ENCODE peak calls at places on chromosomes 5 and 9, in seven cellular contexts. I is fibroblast of mammary gland, C is fibroblast of pulmonary artery, X is stomach, Q is H1, L is A549, W is BJ. E is an unnamed sample.
A peak's percentile ranks its signal among the peaks of the same experiment; 100 is the strongest.

GRCh38 chr9:38024036-38024681 is 44.9 kb downstream of the SHB start:
- DNase-seq in I (peak; percentile 81), C (peak; percentile 67), X (no peak), Q (no peak), L (peak; percentile 42), W (no peak), E (peak; percentile 81)

GRCh38 chr5:101429241-101429640 is 526.2 kb upstream of the ST8SIA4 start:
- DNase-seq in I (peak; percentile 74), C (peak; percentile 13), X (no peak), Q (no peak), L (no peak), W (peak; percentile 69), E (peak; percentile 73)

GRCh38 chr5:154055225-154055624 is 16.5 kb downstream of the MFAP3 start:
- DNase-seq in I (no peak), C (no peak), X (no peak), Q (no peak), L (no peak), W (no peak), E (no peak)

GRCh38 chr5:118862596-118862995 is 125.8 kb downstream of the DTWD2 start:
- DNase-seq in I (peak; percentile 40), C (no peak), X (no peak), Q (no peak), L (no peak), W (peak; percentile 16), E (no peak)

GRCh38 chr9:33106827-33107621 is 30.6 kb upstream of the SMU1 start:
- DNase-seq in I (peak; percentile 83), C (peak; percentile 88), X (peak; percentile 45), Q (no peak), L (no peak), W (peak; percentile 76), E (peak; percentile 98)

GRCh38 chr5:386432-387341 is 56.3 kb upstream of the EXOC3 start:
- DNase-seq in I (peak; percentile 39), C (peak; percentile 46), X (no peak), Q (no peak), L (no peak), W (no peak), E (no peak)

GRCh38 chr9:8611153-8611552 is 811.6 kb upstream of the DMAC1 start:
- DNase-seq in I (no peak), C (no peak), X (no peak), Q (no peak), L (no peak), W (no peak), E (no peak)

GRCh38 chr9:88535226-88535931 is 401 bp downstream of the NXNL2 start:
- DNase-seq in I (no peak), C (no peak), X (peak; percentile 30), Q (no peak), L (peak; percentile 31), W (no peak), E (no peak)

GRCh38 chr5:17129093-17129492 is 88.3 kb upstream of the BASP1 start:
- DNase-seq in I (peak; percentile 51), C (peak; percentile 20), X (no peak), Q (no peak), L (peak; percentile 65), W (no peak), E (no peak)

GRCh38 chr5:83157120-83157519 is 79.8 kb downstream of the XRCC4 start:
- DNase-seq in I (no peak), C (peak; percentile 3), X (no peak), Q (no peak), L (no peak), W (no peak), E (peak; percentile 6)

GRCh38 chr9:117784996-117785395 is 80.8 kb downstream of the TLR4 start:
- DNase-seq in I (no peak), C (no peak), X (no peak), Q (no peak), L (no peak), W (no peak), E (no peak)

GRCh38 chr9:36263662-36264061 is 5.4 kb upstream of the GNE start:
- DNase-seq in I (no peak), C (no peak), X (no peak), Q (no peak), L (no peak), W (no peak), E (no peak)

GRCh38 chr5:14165375-14166091 is 22.4 kb downstream of the TRIO start:
- DNase-seq in I (peak; percentile 89), C (peak; percentile 82), X (no peak), Q (no peak), L (peak; percentile 90), W (no peak), E (peak; percentile 42)

GRCh38 chr9:115118471-115119156 is 657 bp upstream of the TNC start:
- DNase-seq in I (peak; percentile 92), C (peak; percentile 81), X (peak; percentile 60), Q (peak; percentile 77), L (peak; percentile 44), W (peak; percentile 70), E (peak; percentile 84)

GRCh38 chr5:7855611-7856010 is 4.7 kb upstream of the CFAP90 start:
- DNase-seq in I (no peak), C (no peak), X (no peak), Q (no peak), L (no peak), W (no peak), E (no peak)

GRCh38 chr5:5139358-5140050 is 626 bp upstream of the ADAMTS16 start:
- DNase-seq in I (no peak), C (no peak), X (no peak), Q (no peak), L (no peak), W (no peak), E (no peak)

GRCh38 chr5:158639876-158640570 is 459.7 kb downstream of the EBF1 start:
- DNase-seq in I (peak; percentile 69), C (peak; percentile 4), X (no peak), Q (no peak), L (no peak), W (no peak), E (peak; percentile 53)

GRCh38 chr9:112700080-112700479 is 17.8 kb downstream of the INIP start:
- DNase-seq in I (no peak), C (no peak), X (no peak), Q (no peak), L (no peak), W (no peak), E (no peak)

GRCh38 chr9:125969868-125970267 is 222.7 kb downstream of the PBX3 start:
- DNase-seq in I (no peak), C (no peak), X (no peak), Q (no peak), L (no peak), W (no peak), E (no peak)

GRCh38 chr5:138972836-138973235 is 97.7 kb upstream of the LRRTM2 start:
- DNase-seq in I (no peak), C (no peak), X (no peak), Q (no peak), L (no peak), W (no peak), E (no peak)

GRCh38 chr5:80653497-80653896 is 955 bp upstream of the MSH3 start:
- DNase-seq in I (no peak), C (no peak), X (no peak), Q (no peak), L (no peak), W (no peak), E (no peak)

GRCh38 chr5:23627976-23628375 is 120.6 kb downstream of the PRDM9 start:
- DNase-seq in I (peak; percentile 41), C (peak; percentile 22), X (no peak), Q (no peak), L (no peak), W (no peak), E (no peak)

GRCh38 chr5:85651744-85652143 is 966.0 kb upstream of the COX7C start:
- DNase-seq in I (no peak), C (no peak), X (no peak), Q (no peak), L (no peak), W (no peak), E (no peak)

GRCh38 chr5:85646641-85647040 is 971.1 kb upstream of the COX7C start:
- DNase-seq in I (no peak), C (no peak), X (no peak), Q (no peak), L (no peak), W (no peak), E (no peak)

GRCh38 chr5:85648495-85648894 is 969.2 kb upstream of the COX7C start:
- DNase-seq in I (no peak), C (no peak), X (no peak), Q (no peak), L (no peak), W (no peak), E (no peak)

GRCh38 chr5:85646036-85646435 is 971.7 kb upstream of the COX7C start:
- DNase-seq in I (no peak), C (no peak), X (no peak), Q (no peak), L (no peak), W (no peak), E (no peak)

GRCh38 chr5:85647349-85648127 is 970.2 kb upstream of the COX7C start:
- DNase-seq in I (no peak), C (no peak), X (no peak), Q (no peak), L (no peak), W (no peak), E (no peak)
- H3K4me3 ChIP-seq in I (no peak overlapping the region), C (no peak overlapping the region), X (no peak overlapping the region), Q (no peak overlapping the region), L (no peak overlapping the region), W (no peak overlapping the region), E (no peak overlapping the region)

GRCh38 chr5:114101153-114101552 is 260.7 kb upstream of the KCNN2 start:
- DNase-seq in I (peak; percentile 49), C (peak; percentile 70), X (no peak), Q (no peak), L (peak; percentile 34), W (no peak), E (peak; percentile 27)
- TF ChIP-seq CTCF in I (peak; percentile 54), C (peak; percentile 62), X (peak; percentile 55), Q (no peak), L (peak; percentile 37), W (peak; percentile 65), E (peak; percentile 47)

GRCh38 chr9:116335392-116335791 is 181.8 kb downstream of the PAPPA start:
- DNase-seq in I (no peak), C (no peak), X (no peak), Q (no peak), L (no peak), W (no peak), E (no peak)
- H3K4me3 ChIP-seq in I (no peak overlapping the region), C (no peak overlapping the region), X (no peak overlapping the region), Q (no peak overlapping the region), L (no peak overlapping the region), W (no peak overlapping the region), E (no peak overlapping the region)

DNA sequence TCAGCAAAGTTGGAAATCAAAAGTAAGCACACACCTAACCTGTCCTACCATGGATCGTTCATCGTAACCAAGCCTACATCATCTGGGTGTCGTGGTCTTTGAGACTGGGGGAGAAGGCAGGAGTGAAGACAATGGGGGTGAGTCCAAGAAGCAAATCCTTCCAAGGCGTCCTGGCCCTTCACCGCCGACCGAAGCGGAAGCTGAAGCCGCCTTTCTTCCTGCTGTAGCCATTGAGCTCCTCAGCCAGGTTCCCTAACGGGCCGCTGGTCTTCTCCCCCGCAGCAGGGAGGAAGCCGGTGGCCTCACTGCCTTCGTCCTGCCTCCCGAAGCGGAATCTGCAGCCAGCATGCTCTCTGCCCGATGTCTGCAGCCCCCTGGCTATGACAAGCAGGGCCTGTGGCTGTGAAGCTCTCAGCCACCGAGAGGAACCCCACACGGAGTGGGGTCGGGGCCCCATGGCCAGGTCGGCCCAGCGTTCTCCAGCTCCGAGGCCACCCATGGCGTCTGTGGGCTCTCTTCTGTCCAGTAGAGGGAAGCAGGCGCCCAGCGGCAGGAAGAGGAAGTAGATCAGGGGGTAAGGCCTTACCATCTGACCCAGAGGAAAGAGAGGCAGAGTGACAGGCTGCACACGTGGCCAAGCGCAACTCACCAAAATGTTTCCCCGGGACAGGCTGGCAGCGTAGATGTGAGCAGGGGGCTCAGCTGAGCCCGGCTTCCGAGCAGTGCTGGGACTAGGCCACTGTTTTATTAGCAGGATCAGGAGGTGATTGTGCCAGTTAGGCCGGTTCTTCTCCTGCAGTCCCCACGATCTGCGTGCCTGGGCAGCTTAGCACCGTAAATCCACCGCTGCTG is 3.1 kb downstream of the QRFP start:
- DNase-seq in I (no peak), C (no peak), X (peak; percentile 40), Q (no peak), L (peak; percentile 67), W (no peak), E (no peak)
- TF ChIP-seq CTCF in I (no peak), C (peak; percentile 24), X (no peak), Q (no peak), L (peak; percentile 48), W (peak; percentile 40), E (peak; percentile 17)